ENCODE peak calls at places on chromosomes 11 and 22, in six cellular contexts. M is ovary, U is right lobe of liver, F is A549, K is heart left ventricle, A is esophagus muscularis mucosa. G is an unnamed sample. For H3K4me1, the result is how much of the 10 kb centered on the place peaks cover.

GRCh38 chr22:29830585-29830984 is 7.5 kb downstream of the ASCC2 start:
- DNase-seq in M (no peak), U (peak), F (no peak), K (peak), A (no peak), G (no peak)

GRCh38 chr22:19892249-19892879 is 37.7 kb upstream of the GNB1L start:
- DNase-seq in M (peak), U (no peak), F (no peak), K (no peak), A (no peak), G (no peak)

GRCh38 chr11:128688896-128689546 is 4.9 kb upstream of the FLI1 start:
- DNase-seq in M (no peak), U (no peak), F (no peak), K (no peak), A (no peak), G (no peak)

GRCh38 chr11:123653997-123654565 is 343 bp downstream of the SCN3B start:
- DNase-seq in M (peak), U (peak), F (peak), K (peak), A (no peak), G (no peak)

GRCh38 chr11:85485902-85486301 is 141.2 kb downstream of the DLG2 start:
- DNase-seq in M (no peak), U (no peak), F (no peak), K (no peak), A (no peak), G (peak)

GRCh38 chr11:117972589-117973445 is 13.4 kb upstream of the IL10RA start:
- DNase-seq in M (no peak), U (no peak), F (peak), K (no peak), A (peak), G (no peak)

GRCh38 chr22:44918925-44919392 is 90.8 kb downstream of the PHF21B start:
- DNase-seq in M (no peak), U (no peak), F (no peak), K (no peak), A (no peak), G (no peak)

GRCh38 chr22:37639070-37639760 is at the start of gene SH3BP1:
- DNase-seq in M (peak), U (peak), F (no peak), K (peak), A (no peak), G (peak)

GRCh38 chr11:99916078-99916477 is 771.0 kb upstream of the ARHGAP42 start:
- DNase-seq in M (no peak), U (no peak), F (no peak), K (no peak), A (no peak), G (no peak)

GRCh38 chr11:132962026-132962425 is 570.3 kb downstream of the OPCML start:
- DNase-seq in M (no peak), U (no peak), F (no peak), K (no peak), A (peak), G (no peak)

GRCh38 chr11:113242767-113243397 is 71.5 kb upstream of the TTC12 start:
- DNase-seq in M (peak), U (no peak), F (no peak), K (no peak), A (no peak), G (no peak)

GRCh38 chr11:1555713-1556153 is 16.3 kb downstream of the DUSP8 start:
- DNase-seq in M (no peak), U (no peak), F (no peak), K (no peak), A (no peak), G (no peak)

GRCh38 chr11:121841487-121842167 is 274.4 kb downstream of the BLID start:
- DNase-seq in M (no peak), U (no peak), F (no peak), K (no peak), A (no peak), G (no peak)

DNA sequence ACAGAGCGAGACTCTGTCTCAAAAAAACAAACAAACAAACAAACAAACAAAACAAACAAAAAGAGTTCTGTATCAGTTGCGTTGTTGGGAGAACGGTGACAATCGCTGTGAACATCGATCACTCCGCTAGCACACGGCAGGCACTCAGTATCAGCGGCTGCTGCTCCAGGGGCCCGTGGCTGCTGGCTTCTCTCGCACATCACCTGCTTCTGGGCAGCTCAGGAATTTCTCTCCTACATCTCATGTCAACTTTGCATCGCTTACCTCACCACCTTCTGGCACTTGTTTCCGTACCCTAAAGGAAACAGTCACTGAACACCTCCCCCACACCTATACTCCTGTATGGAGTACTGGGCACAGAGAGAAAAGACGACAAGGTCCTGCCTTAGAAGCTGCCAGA is 70.3 kb upstream of the WNT7B start:
- DNase-seq in M (no peak), U (peak), F (no peak), K (no peak), A (no peak), G (peak)
- H3K4me1 ChIP-seq in M (under half), U (under half), F (under half), K (half or more), A (half or more), G (under half)

GRCh38 chr22:32862936-32863661 is 61.6 kb downstream of the TIMP3 start:
- DNase-seq in M (no peak), U (no peak), F (no peak), K (no peak), A (no peak), G (no peak)
- TF ChIP-seq POLR2A in M (no peak), U (no peak), F (no peak), K (no peak), A (no peak), G (no peak)

GRCh38 chr11:3150726-3151125 is 14.4 kb downstream of the OSBPL5 start:
- DNase-seq in M (no peak), U (no peak), F (no peak), K (no peak), A (no peak), G (no peak)
- H3K4me1 ChIP-seq in M (under half), U (under half), F (under half), K (half or more), A (half or more), G (half or more)

GRCh38 chr22:26656896-26657851 is at the start of gene MIAT:
- DNase-seq in M (no peak), U (peak), F (no peak), K (peak), A (no peak), G (peak)
- TF ChIP-seq POLR2A in M (no peak), U (no peak), F (no peak), K (no peak), A (no peak), G (no peak)

DNA sequence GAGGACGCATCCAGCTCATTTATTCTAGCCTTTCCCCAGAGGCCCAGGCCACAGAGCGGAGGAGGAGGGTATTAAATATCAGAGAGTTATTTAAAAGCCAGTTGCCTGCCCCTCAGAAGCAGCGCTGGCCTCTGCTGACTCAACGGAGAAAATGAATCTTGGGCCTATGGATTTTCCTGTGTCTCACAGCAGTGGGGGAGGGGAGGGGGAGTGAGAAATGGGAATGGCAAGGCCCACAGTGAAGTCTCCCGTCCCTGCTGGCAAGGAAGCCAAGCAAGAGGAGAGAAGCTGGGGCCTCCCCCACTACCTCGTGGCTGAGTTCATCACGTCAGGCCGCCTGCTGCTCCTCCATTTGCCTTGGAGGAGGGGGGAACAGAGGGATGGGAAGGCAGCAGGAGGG is 4.5 kb upstream of the TPBGL start:
- DNase-seq in M (no peak), U (no peak), F (no peak), K (no peak), A (no peak), G (no peak)
- H3K4me1 ChIP-seq in M (under half), U (under half), F (under half), K (under half), A (under half), G (under half)

GRCh38 chr11:115054541-115055538 is 376.5 kb downstream of the NXPE2 start:
- DNase-seq in M (no peak), U (no peak), F (no peak), K (peak), A (no peak), G (no peak)

GRCh38 chr11:115052601-115053000 is 374.3 kb downstream of the NXPE2 start:
- DNase-seq in M (no peak), U (no peak), F (no peak), K (no peak), A (no peak), G (no peak)

GRCh38 chr11:115051938-115052590 is 373.7 kb downstream of the NXPE2 start:
- DNase-seq in M (no peak), U (no peak), F (no peak), K (no peak), A (peak), G (no peak)

GRCh38 chr11:115060840-115061239 is 382.5 kb downstream of the NXPE2 start:
- DNase-seq in M (no peak), U (no peak), F (no peak), K (no peak), A (no peak), G (no peak)

DNA sequence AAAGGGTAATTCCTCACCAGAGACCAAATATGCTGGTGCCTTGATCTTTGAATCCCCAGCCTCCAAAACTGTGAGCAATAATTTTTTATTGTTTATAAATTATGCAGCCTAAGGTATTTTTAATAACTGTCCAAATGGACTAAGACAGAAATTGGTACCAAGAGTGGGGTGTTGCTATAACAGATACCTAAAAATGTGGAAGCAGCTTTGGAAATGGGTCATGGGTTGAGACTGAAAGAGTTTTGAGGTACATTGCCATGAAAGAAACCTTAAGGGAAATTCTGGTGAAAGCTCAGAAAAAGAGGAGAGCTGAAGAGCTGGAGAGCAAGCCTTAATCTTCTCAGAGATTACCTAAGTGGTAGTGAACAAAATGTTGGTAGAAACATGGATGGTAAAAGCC is 378.2 kb downstream of the NXPE2 start:
- DNase-seq in M (no peak), U (no peak), F (no peak), K (no peak), A (no peak), G (no peak)
- TF ChIP-seq POLR2A in M (no peak), U (no peak), F (no peak), K (no peak), A (no peak), G (no peak)